ENCODE peak calls at places on chromosome 17, in seven cellular contexts. L is right cardiac atrium; V is EL; Y is activated CD4-positive, alpha-beta T cell treated with anti-CD3 and anti-CD28 coated beads for 48 hours; K is HFFc6; R is stromal cell of bone marrow; Z is effector CD4-positive, alpha-beta T cell. H is an unnamed sample.

GRCh38 chr17:45298546-45299285 is 18.1 kb downstream of the MAP3K14 start:
- DNase-seq in L (no peak), V (peak; percentile 89), Y (no peak), K (no peak), R (no peak), Z (no peak), H (no peak)

GRCh38 chr17:60102632-60103047 is 23.9 kb upstream of the HEATR6 start:
- DNase-seq in L (peak; percentile 69), V (peak; percentile 84), Y (peak; percentile 32), K (peak; percentile 55), R (no peak), Z (no peak), H (no peak)

GRCh38 chr17:51050291-51051033 is 70.2 kb downstream of the SPAG9 start:
- DNase-seq in L (no peak), V (no peak), Y (no peak), K (no peak), R (no peak), Z (no peak), H (no peak)

GRCh38 chr17:49191917-49192741 is 18.2 kb downstream of the GNGT2 start:
- DNase-seq in L (peak; percentile 96), V (peak; percentile 91), Y (peak; percentile 95), K (peak; percentile 89), R (peak; percentile 62), Z (peak; percentile 82), H (peak; percentile 66)

GRCh38 chr17:81928497-81929252 is 1.1 kb upstream of the MAFG start:
- DNase-seq in L (peak; percentile 56), V (peak; percentile 32), Y (no peak), K (no peak), R (no peak), Z (no peak), H (no peak)

GRCh38 chr17:43673516-43674323 is 12.0 kb upstream of the MEOX1 start:
- DNase-seq in L (peak; percentile 85), V (peak; percentile 65), Y (peak; percentile 86), K (peak; percentile 49), R (peak; percentile 39), Z (peak; percentile 66), H (peak; percentile 32)

GRCh38 chr17:66460558-66460957 is 158.1 kb downstream of the PRKCA start:
- DNase-seq in L (no peak), V (no peak), Y (no peak), K (no peak), R (no peak), Z (no peak), H (no peak)

GRCh38 chr17:79808763-79809529 is 12.1 kb upstream of the CBX8 start:
- DNase-seq in L (peak; percentile 39), V (peak; percentile 19), Y (no peak), K (no peak), R (no peak), Z (no peak), H (no peak)

GRCh38 chr17:50903604-50904521 is 37.7 kb upstream of the TOB1 start:
- DNase-seq in L (no peak), V (peak; percentile 32), Y (peak; percentile 59), K (no peak), R (no peak), Z (peak; percentile 35), H (no peak)

GRCh38 chr17:76561332-76561731 is 21.5 kb downstream of the PRCD start:
- DNase-seq in L (no peak), V (no peak), Y (no peak), K (no peak), R (no peak), Z (peak; percentile 18), H (no peak)

GRCh38 chr17:5758651-5759050 is 174.3 kb upstream of the NLRP1 start:
- DNase-seq in L (no peak), V (peak; percentile 54), Y (peak; percentile 21), K (peak; percentile 76), R (no peak), Z (no peak), H (no peak)

H was measured in GM04504.